ENCODE peak calls at places on chromosomes 3 and 15, in nine cellular contexts. One of them, this sample, is unnamed.

GRCh38 chr15:92801412-92801773 is 98.7 kb upstream of the CHD2 start:
- DNase-seq in CD8-positive, alpha-beta memory T cell: no peak
- DNase-seq in GM23248: peak
- DNase-seq in NCI-H526: no peak
- DNase-seq in cardiac muscle cell: peak
- DNase-seq in hippocampal formation: no peak
- DNase-seq in activated gamma-delta T cell treated with Interleukin-2 at 50 U/mL for 16 hours: no peak
- DNase-seq in GM20000: no peak
- DNase-seq in caudate nucleus: no peak
- DNase-seq in this sample: no peak

GRCh38 chr3:13125092-13126015 is 52.1 kb upstream of the IQSEC1 start:
- DNase-seq in caudate nucleus: no peak
- DNase-seq in cardiac muscle cell: no peak
- DNase-seq in GM23248: no peak
- DNase-seq in hippocampal formation: no peak
- DNase-seq in activated gamma-delta T cell treated with Interleukin-2 at 50 U/mL for 16 hours: no peak
- DNase-seq in CD8-positive, alpha-beta memory T cell: no peak
- DNase-seq in GM20000: no peak
- DNase-seq in NCI-H526: no peak
- DNase-seq in this sample: no peak

GRCh38 chr15:72146221-72146620 is 28.0 kb downstream of the SENP8 start:
- DNase-seq in NCI-H526: no peak
- DNase-seq in caudate nucleus: no peak
- DNase-seq in GM20000: no peak
- DNase-seq in hippocampal formation: no peak
- DNase-seq in activated gamma-delta T cell treated with Interleukin-2 at 50 U/mL for 16 hours: no peak
- DNase-seq in CD8-positive, alpha-beta memory T cell: no peak
- DNase-seq in cardiac muscle cell: no peak
- DNase-seq in GM23248: no peak
- DNase-seq in this sample: no peak

GRCh38 chr15:31226011-31226410 is 100.6 kb upstream of the KLF13 start:
- DNase-seq in activated gamma-delta T cell treated with Interleukin-2 at 50 U/mL for 16 hours: no peak
- DNase-seq in caudate nucleus: no peak
- DNase-seq in GM20000: no peak
- DNase-seq in CD8-positive, alpha-beta memory T cell: no peak
- DNase-seq in hippocampal formation: no peak
- DNase-seq in GM23248: no peak
- DNase-seq in NCI-H526: no peak
- DNase-seq in cardiac muscle cell: no peak
- DNase-seq in this sample: no peak

GRCh38 chr15:74618841-74619596 is 3.4 kb downstream of the CLK3 start:
- DNase-seq in cardiac muscle cell: no peak
- DNase-seq in caudate nucleus: no peak
- DNase-seq in GM20000: no peak
- DNase-seq in CD8-positive, alpha-beta memory T cell: no peak
- DNase-seq in GM23248: no peak
- DNase-seq in hippocampal formation: no peak
- DNase-seq in NCI-H526: no peak
- DNase-seq in activated gamma-delta T cell treated with Interleukin-2 at 50 U/mL for 16 hours: no peak
- DNase-seq in this sample: no peak

GRCh38 chr15:73125219-73125618 is 73.0 kb downstream of the NEO1 start:
- DNase-seq in NCI-H526: no peak
- DNase-seq in GM23248: peak
- DNase-seq in caudate nucleus: no peak
- DNase-seq in GM20000: no peak
- DNase-seq in activated gamma-delta T cell treated with Interleukin-2 at 50 U/mL for 16 hours: no peak
- DNase-seq in hippocampal formation: no peak
- DNase-seq in cardiac muscle cell: no peak
- DNase-seq in CD8-positive, alpha-beta memory T cell: no peak
- DNase-seq in this sample: no peak

GRCh38 chr3:182000454-182000853 is 288.7 kb downstream of the SOX2 start:
- DNase-seq in hippocampal formation: no peak
- DNase-seq in NCI-H526: no peak
- DNase-seq in caudate nucleus: no peak
- DNase-seq in GM20000: no peak
- DNase-seq in activated gamma-delta T cell treated with Interleukin-2 at 50 U/mL for 16 hours: no peak
- DNase-seq in cardiac muscle cell: no peak
- DNase-seq in GM23248: no peak
- DNase-seq in CD8-positive, alpha-beta memory T cell: no peak
- DNase-seq in this sample: no peak

GRCh38 chr3:88189361-88189810 is 39.6 kb downstream of the C3orf38 start:
- DNase-seq in cardiac muscle cell: no peak
- DNase-seq in caudate nucleus: no peak
- DNase-seq in activated gamma-delta T cell treated with Interleukin-2 at 50 U/mL for 16 hours: no peak
- DNase-seq in NCI-H526: no peak
- DNase-seq in CD8-positive, alpha-beta memory T cell: no peak
- DNase-seq in GM23248: no peak
- DNase-seq in GM20000: peak
- DNase-seq in hippocampal formation: no peak
- DNase-seq in this sample: no peak

GRCh38 chr3:16993227-16993626 is 108.5 kb downstream of the PLCL2 start:
- DNase-seq in cardiac muscle cell: peak
- DNase-seq in GM20000: no peak
- DNase-seq in CD8-positive, alpha-beta memory T cell: no peak
- DNase-seq in caudate nucleus: no peak
- DNase-seq in hippocampal formation: no peak
- DNase-seq in GM23248: peak
- DNase-seq in NCI-H526: no peak
- DNase-seq in activated gamma-delta T cell treated with Interleukin-2 at 50 U/mL for 16 hours: no peak
- DNase-seq in this sample: no peak

GRCh38 chr3:76367281-76367680 is 581.9 kb upstream of the ZNF717 start:
- DNase-seq in activated gamma-delta T cell treated with Interleukin-2 at 50 U/mL for 16 hours: no peak
- DNase-seq in NCI-H526: no peak
- DNase-seq in CD8-positive, alpha-beta memory T cell: no peak
- DNase-seq in caudate nucleus: no peak
- DNase-seq in cardiac muscle cell: no peak
- DNase-seq in GM23248: peak
- DNase-seq in GM20000: no peak
- DNase-seq in hippocampal formation: no peak
- DNase-seq in this sample: no peak

GRCh38 chr15:45669422-45669821 is 34.6 kb downstream of the SQOR start:
- DNase-seq in GM20000: no peak
- DNase-seq in NCI-H526: no peak
- DNase-seq in GM23248: no peak
- DNase-seq in activated gamma-delta T cell treated with Interleukin-2 at 50 U/mL for 16 hours: no peak
- DNase-seq in hippocampal formation: no peak
- DNase-seq in caudate nucleus: no peak
- DNase-seq in cardiac muscle cell: no peak
- DNase-seq in CD8-positive, alpha-beta memory T cell: no peak
- DNase-seq in this sample: no peak

This sample was measured in effector memory CD4-positive, alpha-beta T cell.